ENCODE peak calls at places on chromosome 1, in ten cellular contexts. O, C, Q, M, F, J, Y, D, S and V are unnamed samples.

GRCh38 chr1:8035289-8035688 is 9.2 kb upstream of the ERRFI1 start:
- DNase-seq in O (no peak), C (no peak), Q (no peak), M (no peak), F (no peak), J (no peak), Y (no peak), D (no peak), S (peak), V (no peak)

GRCh38 chr1:234603221-234604204 is 6.5 kb downstream of the IRF2BP2 start:
- DNase-seq in O (no peak), C (no peak), Q (no peak), M (no peak), F (no peak), J (no peak), Y (peak), D (no peak), S (peak), V (no peak)

GRCh38 chr1:24898152-24898908 is 31.7 kb downstream of the RUNX3 start:
- DNase-seq in O (no peak), C (peak), Q (peak), M (peak), F (no peak), J (no peak), Y (no peak), D (no peak), S (peak), V (no peak)

GRCh38 chr1:64578270-64578973 is 108.5 kb downstream of the CACHD1 start:
- DNase-seq in O (no peak), C (no peak), Q (no peak), M (no peak), F (no peak), J (no peak), Y (no peak), D (no peak), S (no peak), V (no peak)

GRCh38 chr1:171948491-171948890 is 107.2 kb downstream of the DNM3 start:
- DNase-seq in O (no peak), C (no peak), Q (no peak), M (peak), F (no peak), J (no peak), Y (no peak), D (no peak), S (peak), V (no peak)

GRCh38 chr1:231929311-231929710 is 302.7 kb downstream of the DISC1 start:
- DNase-seq in O (no peak), C (no peak), Q (no peak), M (no peak), F (no peak), J (no peak), Y (peak), D (no peak), S (peak), V (no peak)

GRCh38 chr1:169129109-169129789 is 22.8 kb downstream of the ATP1B1 start:
- DNase-seq in O (no peak), C (no peak), Q (no peak), M (no peak), F (no peak), J (no peak), Y (no peak), D (no peak), S (no peak), V (no peak)

GRCh38 chr1:9164919-9165318 is 36.0 kb upstream of the GPR157 start:
- DNase-seq in O (no peak), C (no peak), Q (no peak), M (peak), F (no peak), J (no peak), Y (no peak), D (no peak), S (no peak), V (peak)

GRCh38 chr1:248158758-248159157 is 13.8 kb downstream of the OR2M5 start:
- DNase-seq in O (no peak), C (no peak), Q (no peak), M (no peak), F (no peak), J (no peak), Y (no peak), D (no peak), S (no peak), V (no peak)

GRCh38 chr1:182662121-182662890 is 22.1 kb downstream of the RGS8 start:
- DNase-seq in O (no peak), C (no peak), Q (no peak), M (no peak), F (no peak), J (no peak), Y (no peak), D (no peak), S (no peak), V (no peak)

GRCh38 chr1:22652457-22652856 is 579 bp upstream of the C1QB start:
- DNase-seq in O (no peak), C (no peak), Q (no peak), M (no peak), F (no peak), J (no peak), Y (no peak), D (no peak), S (no peak), V (no peak)

GRCh38 chr1:230104395-230105244 is 37.6 kb downstream of the GALNT2 start:
- DNase-seq in O (peak), C (peak), Q (peak), M (peak), F (peak), J (peak), Y (peak), D (peak), S (peak), V (peak)